ENCODE peak calls at places on chromosomes 12 and 14, in seven cellular contexts. D, R, Y, E, X, I and C are unnamed samples.

GRCh38 chr12:12839886-12840285 is 26.7 kb downstream of the DDX47 start:
- DNase-seq in R (peak), I (peak), D (no peak), X (no peak), E (peak), Y (no peak), C (peak)

GRCh38 chr14:53525608-53526007 is 372.5 kb upstream of the DDHD1 start:
- DNase-seq in D (no peak), R (no peak), E (no peak), I (no peak), Y (no peak), X (no peak), C (no peak)

GRCh38 chr14:23154876-23155587 is 28.4 kb downstream of the SLC7A8 start:
- DNase-seq in D (no peak), R (peak), E (no peak), Y (no peak), X (peak), I (peak), C (peak)

GRCh38 chr14:25090716-25091454 is 40.9 kb upstream of the STXBP6 start:
- DNase-seq in R (no peak), E (no peak), X (no peak), D (no peak), Y (no peak), I (peak), C (no peak)

GRCh38 chr14:67429651-67430205 is 17.8 kb upstream of the PLEK2 start:
- DNase-seq in R (no peak), Y (no peak), X (no peak), I (peak), D (no peak), E (no peak), C (no peak)

GRCh38 chr14:100384819-100385813 is 62.0 kb downstream of the SLC25A47 start:
- DNase-seq in E (peak), I (peak), R (no peak), D (no peak), X (no peak), Y (peak), C (no peak)

GRCh38 chr12:108457006-108457733 is 57.9 kb upstream of the FICD start:
- DNase-seq in D (no peak), R (no peak), I (peak), Y (peak), X (no peak), E (peak), C (no peak)

GRCh38 chr12:5348057-5348456 is 83.9 kb upstream of the NTF3 start:
- DNase-seq in X (no peak), Y (no peak), R (no peak), I (no peak), E (no peak), D (no peak), C (no peak)

GRCh38 chr12:56188116-56188785 is 1.0 kb downstream of the SMARCC2 start:
- DNase-seq in R (no peak), D (no peak), E (no peak), I (peak), Y (no peak), X (no peak), C (no peak)

GRCh38 chr14:96897184-96897583 is 100.0 kb downstream of the VRK1 start:
- DNase-seq in I (no peak), X (no peak), E (no peak), Y (no peak), D (no peak), R (no peak), C (no peak)

GRCh38 chr14:37668646-37669045 is 73.2 kb downstream of the TTC6 start:
- DNase-seq in D (no peak), E (no peak), X (no peak), I (peak), Y (no peak), R (no peak), C (no peak)

GRCh38 chr12:21526721-21527345 is 737 bp downstream of the SPX start:
- DNase-seq in Y (peak), E (no peak), D (no peak), X (no peak), R (no peak), I (no peak), C (no peak)

GRCh38 chr14:25049127-25049558 is 804 bp downstream of the STXBP6 start:
- DNase-seq in D (no peak), X (peak), I (no peak), R (peak), E (no peak), Y (no peak), C (peak)

GRCh38 chr12:88417531-88417930 is 162.7 kb downstream of the KITLG start:
- DNase-seq in D (no peak), E (no peak), R (no peak), X (no peak), I (no peak), Y (no peak), C (no peak)

GRCh38 chr14:105465209-105466031 is 9.2 kb upstream of the CRIP2 start:
- DNase-seq in I (peak), X (no peak), D (no peak), Y (no peak), E (no peak), R (peak), C (peak)

GRCh38 chr12:123085730-123086487 is 65.0 kb downstream of the PITPNM2 start:
- DNase-seq in I (peak), X (no peak), D (no peak), Y (no peak), E (peak), R (peak), C (peak)

GRCh38 chr14:93003945-93004698 is 81.2 kb downstream of the CHGA start:
- DNase-seq in D (no peak), E (no peak), Y (no peak), I (no peak), R (peak), X (no peak), C (peak)